ENCODE peak calls at places on chromosomes 7 and 10, in six cellular contexts. A is IMR-90, W is mesendoderm, H is H9, I is mesenchymal stem cell, K is H1. V is an unnamed sample.

GRCh38 chr10:97721871-97722780 is 8.6 kb downstream of the MARVELD1 start:
- DNase-seq in K (no peak), H (no peak), A (no peak), W (no peak), I (no peak), V (no peak)

GRCh38 chr10:29472268-29473086 is 162.3 kb downstream of the SVIL start:
- DNase-seq in A (no peak), K (no peak), H (no peak), I (no peak), W (no peak), V (no peak)

GRCh38 chr10:10618139-10618538 is 399.5 kb upstream of the CELF2 start:
- DNase-seq in I (no peak), K (no peak), H (no peak), A (no peak), W (no peak), V (no peak)

GRCh38 chr7:134845461-134845860 is 66.0 kb downstream of the CALD1 start:
- DNase-seq in A (no peak), I (no peak), H (no peak), K (no peak), W (peak; percentile 78), V (no peak)

GRCh38 chr10:11517150-11517549 is 94.3 kb downstream of the USP6NL start:
- DNase-seq in A (no peak), H (no peak), W (peak; percentile 44), I (no peak), K (no peak), V (no peak)

GRCh38 chr10:21318768-21319167 is 206.7 kb downstream of the SKIDA1 start:
- DNase-seq in W (no peak), I (peak; percentile 43), K (no peak), H (no peak), A (peak; percentile 42), V (no peak)

GRCh38 chr10:104267721-104268690 is 978 bp upstream of the GSTO2 start:
- DNase-seq in A (no peak), H (no peak), I (no peak), K (no peak), W (no peak), V (no peak)

GRCh38 chr7:128948976-128949760 is 11.4 kb downstream of the IRF5 start:
- DNase-seq in A (no peak), K (no peak), H (no peak), I (no peak), W (no peak), V (no peak)

GRCh38 chr10:98045785-98046389 is 15.5 kb upstream of the CRTAC1 start:
- DNase-seq in W (peak; percentile 83), I (peak; percentile 47), H (peak; percentile 78), A (peak; percentile 40), K (peak; percentile 79), V (peak; percentile 58)

GRCh38 chr7:120743128-120743527 is 114.8 kb downstream of the TSPAN12 start:
- DNase-seq in K (no peak), W (no peak), I (no peak), A (no peak), H (no peak), V (no peak)

DNA sequence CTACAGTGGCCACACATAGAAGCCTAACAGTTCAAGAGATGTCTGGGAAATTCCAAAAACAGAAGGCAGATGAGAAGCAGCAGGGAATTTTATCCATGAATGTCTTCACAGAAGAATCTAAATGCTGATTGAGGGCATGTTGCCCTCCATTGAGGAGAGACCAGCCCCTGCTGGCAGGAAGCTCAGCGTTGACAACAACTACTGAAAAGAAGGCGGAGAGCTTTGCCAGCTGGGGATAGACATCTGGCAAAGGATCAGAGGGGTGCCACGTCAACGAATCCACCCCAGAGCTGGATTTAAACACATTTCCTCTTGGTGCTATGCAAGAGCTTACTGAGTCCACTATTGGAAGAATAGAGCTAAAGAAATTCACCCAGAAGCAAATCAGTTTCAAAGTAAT is 64.6 kb downstream of the GRM3 start:
- DNase-seq in W (no peak), I (no peak), A (no peak), H (peak; percentile 51), K (peak; percentile 45), V (no peak)
- H3K4me1 ChIP-seq in W (no peaks in the 10 kb centered on the region), I (no peaks in the 10 kb centered on the region), A (no peaks in the 10 kb centered on the region), H (peaks cover 3% of the 10 kb centered on the region), K (no peaks in the 10 kb centered on the region), V (peaks cover 13% of the 10 kb centered on the region)

DNA sequence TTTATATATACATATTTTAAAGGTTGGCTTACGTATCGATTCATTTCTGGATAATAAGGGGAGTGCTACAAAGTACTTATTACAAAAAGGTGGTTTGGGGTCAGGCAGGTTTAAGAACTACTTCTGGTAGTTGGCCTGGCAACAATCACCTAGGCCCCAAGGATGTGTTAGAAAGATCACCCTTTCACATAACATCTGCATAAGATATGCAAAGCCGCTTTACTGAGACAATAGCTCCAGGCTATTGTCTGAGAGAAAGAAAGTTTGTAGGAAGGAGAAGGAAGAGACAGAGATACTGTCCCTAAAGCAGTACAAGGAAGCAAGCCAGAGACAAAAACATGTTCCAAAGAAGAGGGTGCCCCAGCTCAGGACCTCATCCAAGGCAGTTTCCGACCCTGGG is 6.2 kb downstream of the PAXIP1 start:
- DNase-seq in A (no peak), I (no peak), H (no peak), W (peak; percentile 97), K (no peak), V (no peak)
- H2BK15ac ChIP-seq in A (no peak overlapping the region), I (no peak overlapping the region), H (no peak overlapping the region), W (no peak overlapping the region), K (no peak overlapping the region), V (no peak overlapping the region)

GRCh38 chr10:132456881-132457280 is 59.9 kb downstream of the PWWP2B start:
- DNase-seq in K (no peak), I (no peak), H (no peak), W (no peak), A (no peak), V (no peak)

GRCh38 chr10:132454296-132455198 is 57.5 kb downstream of the PWWP2B start:
- DNase-seq in K (no peak), I (no peak), W (no peak), H (no peak), A (no peak), V (no peak)

GRCh38 chr10:132455986-132456847 is 59.2 kb downstream of the PWWP2B start:
- DNase-seq in A (no peak), I (no peak), W (no peak), H (no peak), K (no peak), V (no peak)

GRCh38 chr10:132457328-132458070 is 60.5 kb downstream of the PWWP2B start:
- DNase-seq in H (no peak), W (no peak), I (no peak), K (no peak), A (no peak), V (no peak)

DNA sequence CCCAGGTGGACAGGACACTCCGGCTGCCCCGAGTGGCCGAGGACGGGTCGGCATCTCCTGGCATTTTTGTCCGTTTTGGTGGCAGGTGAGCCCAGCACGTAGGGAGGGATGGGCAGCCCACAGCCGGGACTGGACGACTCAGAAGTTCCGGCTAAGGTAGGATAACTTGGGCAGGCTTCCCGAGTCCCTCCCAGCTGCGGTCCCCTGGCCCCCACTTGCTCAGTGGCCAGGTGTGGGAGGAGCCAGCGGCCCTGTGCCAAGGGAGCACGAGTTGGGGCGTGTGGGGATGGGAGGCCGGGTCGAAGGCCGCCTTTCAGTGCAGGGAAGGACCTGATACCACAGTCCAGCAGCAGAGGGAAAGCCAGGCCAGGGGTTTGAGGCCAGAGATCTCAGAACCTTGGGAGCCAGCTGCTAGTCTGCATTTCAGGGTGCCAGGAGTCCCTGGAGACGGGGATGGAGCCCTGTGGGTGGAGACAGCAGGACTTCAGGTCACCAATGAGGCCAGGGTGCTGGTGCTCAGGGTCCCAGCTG is 58.5 kb downstream of the PWWP2B start:
- DNase-seq in K (no peak), H (no peak), A (no peak), W (no peak), I (no peak), V (no peak)
- H3K4me1 ChIP-seq in K (no peaks in the 10 kb centered on the region), H (no peaks in the 10 kb centered on the region), A (peaks cover 2% of the 10 kb centered on the region), W (no peaks in the 10 kb centered on the region), I (peaks cover 19% of the 10 kb centered on the region), V (peaks cover 8% of the 10 kb centered on the region)

DNA sequence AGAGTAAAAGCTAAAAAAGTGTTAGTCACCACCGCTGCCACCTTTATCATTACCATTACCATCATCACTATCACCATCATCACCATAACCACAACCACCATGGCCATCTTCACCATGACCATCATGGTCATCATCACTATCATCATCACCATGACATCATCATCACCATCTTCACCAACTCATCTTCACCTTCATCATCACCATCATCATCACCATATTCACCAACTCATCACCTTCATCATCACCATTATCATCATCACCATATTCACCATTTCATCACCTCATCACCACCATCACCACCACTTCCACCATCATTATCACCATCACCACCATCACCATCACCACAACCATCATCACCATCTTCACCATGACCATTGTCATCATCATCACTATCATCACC is 46.5 kb upstream of the PDGFA start:
- DNase-seq in K (no peak), H (no peak), W (no peak), I (no peak), A (no peak), V (no peak)
- H2BK15ac ChIP-seq in K (no peak overlapping the region), H (no peak overlapping the region), W (no peak overlapping the region), I (no peak overlapping the region), A (no peak overlapping the region), V (no peak overlapping the region)